ENCODE peak calls at places on chromosome 17, in four cellular contexts. R, H, L and I are unnamed samples. For H3K4me1 and H3K36me3, the result is how much of the 10 kb centered on the place peaks cover.

GRCh38 chr17:49875690-49876089 is 27.8 kb upstream of the TAC4 start:
- DNase-seq in L (no peak), H (no peak), R (no peak), I (no peak)

GRCh38 chr17:74919440-74920305 is 3.4 kb downstream of the USH1G start:
- DNase-seq in R (no peak), H (no peak), L (no peak), I (no peak)

GRCh38 chr17:78897639-78897996 is 5.4 kb downstream of the CEP295NL start:
- DNase-seq in H (no peak), R (no peak), L (no peak), I (no peak)

GRCh38 chr17:74833501-74834361 is 26.0 kb downstream of the GRIN2C start:
- DNase-seq in H (no peak), L (no peak), R (no peak), I (no peak)

GRCh38 chr17:10169274-10169673 is 29.1 kb downstream of the GAS7 start:
- DNase-seq in L (no peak), H (no peak), R (no peak), I (no peak)

GRCh38 chr17:67390646-67391480 is 13.8 kb downstream of the PITPNC1 start:
- DNase-seq in H (peak), R (no peak), L (no peak), I (no peak)

GRCh38 chr17:71762526-71762925 is 358.3 kb upstream of the SOX9 start:
- DNase-seq in L (no peak), H (no peak), R (no peak), I (no peak)

GRCh38 chr17:77887464-77888241 is 70.8 kb upstream of the TNRC6C start:
- DNase-seq in R (no peak), H (peak), L (peak), I (peak)

GRCh38 chr17:52128721-52129120 is 29.8 kb downstream of the CA10 start:
- DNase-seq in L (no peak), H (no peak), R (no peak), I (no peak)

GRCh38 chr17:42174126-42174783 is 6.7 kb downstream of the KCNH4 start:
- DNase-seq in R (no peak), L (no peak), H (no peak), I (no peak)

GRCh38 chr17:75087558-75088453 is at the start of gene SLC16A5:
- DNase-seq in L (peak), R (peak), H (peak), I (peak)

GRCh38 chr17:29155235-29155965 is 24.8 kb downstream of the MYO18A start:
- DNase-seq in H (no peak), L (no peak), R (no peak), I (no peak)

GRCh38 chr17:79670537-79671386 is 59.9 kb upstream of the RBFOX3 start:
- DNase-seq in L (no peak), R (no peak), H (no peak), I (no peak)

GRCh38 chr17:81403040-81403467 is 7.8 kb downstream of the BAHCC1 start:
- DNase-seq in H (no peak), L (no peak), R (no peak), I (no peak)

GRCh38 chr17:29248845-29249244 is 2.2 kb downstream of the CRYBA1 start:
- DNase-seq in H (no peak), L (no peak), R (no peak), I (no peak)

GRCh38 chr17:42871647-42872046 is 20.6 kb downstream of the AOC3 start:
- DNase-seq in L (no peak), H (no peak), R (no peak), I (no peak)

GRCh38 chr17:36703860-36704266 is 102.5 kb downstream of the MRM1 start:
- DNase-seq in R (no peak), H (peak), L (peak), I (peak)

GRCh38 chr17:71184716-71185115 is 936.1 kb upstream of the SOX9 start:
- DNase-seq in R (no peak), H (peak), L (no peak), I (no peak)

GRCh38 chr17:49519781-49520180 is 24.7 kb downstream of the NGFR start:
- DNase-seq in H (no peak), L (no peak), R (no peak), I (no peak)

GRCh38 chr17:78580277-78580804 is 3.1 kb upstream of the DNAH17 start:
- DNase-seq in L (no peak), R (no peak), H (no peak), I (no peak)

GRCh38 chr17:8140413-8141029 is 11.7 kb downstream of the PER1 start:
- DNase-seq in L (no peak), R (no peak), H (no peak), I (peak)

GRCh38 chr17:70767102-70767701 is 597.9 kb downstream of the KCNJ2 start:
- DNase-seq in H (no peak), R (no peak), L (peak), I (no peak)

GRCh38 chr17:82378741-82379021 is 7.1 kb downstream of the UTS2R start:
- DNase-seq in L (no peak), H (no peak), R (no peak), I (no peak)

GRCh38 chr17:72376486-72377345 is 255.9 kb downstream of the SOX9 start:
- DNase-seq in H (no peak), L (no peak), R (no peak), I (no peak)

GRCh38 chr17:57603978-57604377 is 141.1 kb downstream of the CCDC182 start:
- DNase-seq in H (no peak), R (no peak), L (no peak), I (no peak)

GRCh38 chr17:60562421-60562820 is 36.4 kb upstream of the APPBP2 start:
- DNase-seq in L (no peak), H (no peak), R (no peak), I (no peak)

GRCh38 chr17:75110307-75110937 is 653 bp downstream of the ARMC7 start:
- DNase-seq in L (no peak), H (no peak), R (no peak), I (no peak)

GRCh38 chr17:73690581-73691135 is 46.4 kb upstream of the SDK2 start:
- DNase-seq in H (no peak), L (no peak), R (no peak), I (no peak)

GRCh38 chr17:73247728-73248127 is 14.0 kb downstream of the CPSF4L start:
- DNase-seq in L (no peak), R (no peak), H (no peak), I (no peak)

GRCh38 chr17:59853168-59853918 is 39.4 kb downstream of the TUBD1 start:
- DNase-seq in H (no peak), R (no peak), L (no peak), I (no peak)

GRCh38 chr17:12348476-12348875 is 317.2 kb upstream of the MYOCD start:
- DNase-seq in L (no peak), R (no peak), H (no peak), I (no peak)

DNA sequence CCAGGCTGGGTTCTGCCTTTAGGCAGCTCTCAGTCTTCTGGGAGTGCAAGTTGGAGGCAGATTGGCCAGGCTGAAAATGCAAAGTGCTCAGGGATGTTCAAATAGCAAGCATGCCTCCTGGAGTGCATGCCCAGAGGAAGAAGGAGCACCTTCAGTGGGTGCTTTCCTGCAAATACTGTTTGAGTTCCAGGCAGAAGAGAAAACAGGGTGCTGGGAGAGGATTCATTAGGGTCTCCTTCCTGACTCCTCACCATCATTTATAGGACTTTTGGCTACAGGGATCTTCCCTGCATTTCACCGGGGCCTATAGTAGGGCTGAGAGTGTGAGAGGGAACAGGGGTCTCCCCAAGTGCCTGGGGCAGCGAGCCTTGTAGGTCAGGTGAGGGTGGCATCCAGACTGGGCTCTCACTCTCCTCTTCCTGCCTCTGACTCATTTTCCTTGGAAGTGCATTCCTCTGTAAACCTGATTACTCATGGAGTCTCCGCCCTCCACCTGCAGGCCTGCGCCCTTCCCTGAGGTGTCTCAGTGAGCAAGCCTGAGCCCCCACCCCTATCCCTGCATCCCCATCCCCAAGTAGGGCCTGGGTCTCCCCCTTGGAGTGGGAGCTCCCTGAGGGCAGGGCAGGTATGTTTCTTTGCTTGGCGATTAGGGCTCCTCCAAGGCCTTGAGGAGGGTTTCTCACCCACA is 17.1 kb upstream of the TNS4 start:
- DNase-seq in R (no peak), H (no peak), L (no peak), I (no peak)
- H3K27ac ChIP-seq in R (peak), H (no peak), L (no peak), I (no peak)

GRCh38 chr17:1109606-1110523 is 69.9 kb downstream of the ABR start:
- DNase-seq in R (no peak), L (no peak), H (no peak), I (no peak)
- H3K4me1 ChIP-seq in R (half or more), L (under half), H (under half), I (under half)

DNA sequence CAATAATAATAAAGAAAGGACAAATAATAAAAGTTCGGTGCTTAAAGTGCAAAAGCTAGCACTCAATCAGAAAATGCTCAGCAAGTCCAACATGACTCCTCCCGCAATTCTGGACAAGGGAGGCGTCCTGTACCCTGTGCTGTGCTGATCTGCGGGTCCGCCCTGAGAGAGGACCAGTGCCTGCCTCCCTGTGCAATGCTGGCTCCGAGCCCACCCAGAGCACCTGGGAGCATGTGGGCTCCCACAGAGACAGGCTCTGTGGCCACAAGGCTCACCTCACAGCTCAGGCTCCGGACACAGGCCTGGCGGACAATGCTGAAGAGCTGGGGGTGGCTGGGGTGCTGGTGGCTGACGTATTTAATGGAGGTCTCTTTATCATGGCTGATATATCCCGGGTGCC is 11.1 kb downstream of the FLCN start:
- DNase-seq in R (no peak), L (no peak), H (no peak), I (no peak)
- H3K36me3 ChIP-seq in R (half or more), L (half or more), H (half or more), I (under half)

GRCh38 chr17:17054636-17055035 is 12.4 kb downstream of the MPRIP start:
- DNase-seq in H (no peak), L (no peak), R (no peak), I (no peak)

GRCh38 chr17:17055286-17056166 is 13.3 kb downstream of the MPRIP start:
- DNase-seq in L (no peak), R (no peak), H (peak), I (peak)

GRCh38 chr17:17057057-17057551 is 14.8 kb downstream of the MPRIP start:
- DNase-seq in R (no peak), H (no peak), L (no peak), I (peak)

GRCh38 chr17:17058304-17058703 is 16.0 kb downstream of the MPRIP start:
- DNase-seq in H (no peak), R (no peak), L (no peak), I (no peak)

GRCh38 chr17:17056167-17056562 is 13.9 kb downstream of the MPRIP start:
- DNase-seq in L (no peak), H (no peak), R (no peak), I (no peak)
- H3K27ac ChIP-seq in L (no peak), H (peak), R (peak), I (no peak)

DNA sequence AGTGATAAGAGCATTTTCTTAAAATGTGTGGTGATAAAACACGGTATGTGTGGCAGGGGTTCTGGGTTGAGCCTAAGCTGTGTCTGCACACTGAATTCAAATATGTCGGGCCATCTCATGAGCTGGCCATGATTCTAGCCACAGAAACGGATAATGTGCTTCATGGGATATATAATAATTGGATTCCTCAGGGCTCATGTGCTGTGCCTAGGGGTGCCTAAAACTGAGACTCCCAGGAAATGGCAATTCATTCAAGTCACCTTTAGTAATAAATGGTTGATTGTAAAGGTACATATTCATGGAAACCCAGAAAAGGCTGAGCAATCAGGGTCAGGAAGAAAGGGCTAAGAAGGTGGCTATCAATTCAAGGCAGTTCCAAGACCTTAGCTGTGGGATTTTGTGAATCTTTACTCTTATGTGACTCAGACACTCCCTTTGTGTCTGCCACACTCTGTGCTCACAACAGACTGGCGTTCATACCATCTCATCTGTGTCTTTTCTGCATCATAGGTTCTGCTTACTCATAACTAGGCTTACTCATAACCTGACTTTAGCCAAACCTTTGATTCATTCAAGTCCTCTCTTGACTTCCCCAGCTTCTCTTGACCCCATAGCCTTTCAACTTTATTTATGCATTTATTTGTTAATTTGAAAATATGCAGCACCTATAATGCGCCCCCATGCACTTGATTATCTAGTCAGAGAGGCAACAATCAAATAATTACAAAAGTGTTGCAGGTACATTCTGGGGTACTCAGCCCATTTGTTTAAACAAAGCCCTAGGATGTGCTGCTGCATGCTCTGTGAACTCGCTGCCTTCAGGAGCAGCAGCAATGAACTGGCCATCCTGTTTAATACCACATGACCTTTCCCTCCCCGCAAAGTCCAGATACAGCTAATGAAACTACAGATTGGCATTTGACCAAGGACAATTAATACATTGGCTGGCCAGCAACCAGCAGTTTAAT is 28.4 kb upstream of the MED13 start:
- DNase-seq in R (no peak), L (no peak), H (no peak), I (no peak)
- H3K4me1 ChIP-seq in R (under half), L (under half), H (under half), I (under half)

GRCh38 chr17:18100616-18101015 is 7.9 kb upstream of the MYO15A start:
- DNase-seq in R (no peak), H (no peak), L (no peak), I (no peak)

GRCh38 chr17:18105027-18105426 is 3.5 kb upstream of the MYO15A start:
- DNase-seq in R (no peak), L (no peak), H (no peak), I (no peak)

GRCh38 chr17:18101828-18102227 is 6.7 kb upstream of the MYO15A start:
- DNase-seq in H (no peak), R (no peak), L (no peak), I (no peak)

GRCh38 chr17:18105595-18105994 is 3.0 kb upstream of the MYO15A start:
- DNase-seq in L (no peak), H (no peak), R (no peak), I (no peak)

GRCh38 chr17:18102640-18103039 is 5.9 kb upstream of the MYO15A start:
- DNase-seq in L (no peak), R (no peak), H (no peak), I (no peak)
- H3K36me3 ChIP-seq in L (half or more), R (under half), H (half or more), I (under half)

GRCh38 chr17:2187758-2188157 is 115.8 kb downstream of the SMG6 start:
- DNase-seq in R (no peak), H (no peak), L (no peak), I (no peak)

GRCh38 chr17:2191785-2192184 is 111.8 kb downstream of the SMG6 start:
- DNase-seq in H (no peak), R (no peak), L (no peak), I (no peak)

GRCh38 chr17:2191227-2191626 is 112.4 kb downstream of the SMG6 start:
- DNase-seq in R (no peak), H (no peak), L (no peak), I (no peak)

GRCh38 chr17:2189231-2189630 is 114.4 kb downstream of the SMG6 start:
- DNase-seq in L (no peak), R (no peak), H (no peak), I (no peak)

DNA sequence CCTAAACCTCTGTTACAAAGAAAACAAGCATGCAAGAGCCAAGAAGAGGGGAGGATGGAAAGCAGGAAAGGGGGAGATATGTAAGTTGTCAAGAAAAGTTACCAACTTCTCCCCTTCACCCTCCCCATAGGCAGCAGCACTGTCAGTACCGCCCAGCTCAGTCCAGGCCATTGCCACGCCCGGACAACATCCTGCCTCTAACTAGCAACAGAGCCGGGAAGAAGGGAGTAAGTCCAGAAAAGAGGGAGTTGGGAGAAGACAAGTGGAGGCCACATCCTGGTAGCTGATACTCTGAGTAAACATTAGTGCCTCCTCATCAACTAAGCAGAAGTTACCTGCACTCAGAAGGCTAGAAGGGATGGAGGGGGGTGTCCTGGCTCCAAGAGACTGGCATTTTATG is 113.6 kb downstream of the SMG6 start:
- DNase-seq in H (no peak), L (no peak), R (no peak), I (no peak)
- H3K27ac ChIP-seq in H (peak), L (no peak), R (no peak), I (peak)